ENCODE peak calls at places on chromosomes 12 and 14, in six cellular contexts. I, B, X, M, W and R are unnamed samples. For H3K4me1 and H3K9me2, the result is how much of the 10 kb centered on the place peaks cover.

GRCh38 chr14:104211242-104211641 is 72.9 kb downstream of the KIF26A start:
- DNase-seq in I (no peak), B (no peak), X (no peak), M (no peak), W (no peak), R (no peak)

GRCh38 chr12:4270016-4270669 is 3.4 kb upstream of the CCND2 start:
- DNase-seq in I (peak), B (no peak), X (peak), M (no peak), W (no peak), R (no peak)

GRCh38 chr14:103207038-103207403 is 83.8 kb downstream of the TNFAIP2 start:
- DNase-seq in I (peak), B (peak), X (no peak), M (no peak), W (peak), R (peak)

GRCh38 chr12:80205960-80206359 is 106.6 kb downstream of the OTOGL start:
- DNase-seq in I (no peak), B (no peak), X (no peak), M (no peak), W (no peak), R (no peak)

GRCh38 chr12:86081798-86082197 is 174.4 kb downstream of the MGAT4C start:
- DNase-seq in I (no peak), B (no peak), X (no peak), M (no peak), W (no peak), R (no peak)

GRCh38 chr14:36519431-36520321 is at the start of gene NKX2-1:
- DNase-seq in I (peak), B (no peak), X (no peak), M (no peak), W (no peak), R (no peak)

GRCh38 chr12:32419520-32419960 is 20.2 kb downstream of the FGD4 start:
- DNase-seq in I (no peak), B (no peak), X (no peak), M (no peak), W (peak), R (no peak)

GRCh38 chr14:84826349-84826748 is 703.6 kb upstream of the FLRT2 start:
- DNase-seq in I (no peak), B (no peak), X (no peak), M (no peak), W (peak), R (no peak)

GRCh38 chr14:97726661-97727060 is 929.5 kb downstream of the VRK1 start:
- DNase-seq in I (no peak), B (no peak), X (no peak), M (no peak), W (no peak), R (no peak)

GRCh38 chr12:106865685-106866084 is 90.0 kb upstream of the TMEM263 start:
- DNase-seq in I (peak), B (no peak), X (no peak), M (no peak), W (no peak), R (no peak)

GRCh38 chr14:56555921-56556570 is 23.6 kb upstream of the TMEM260 start:
- DNase-seq in I (peak), B (peak), X (peak), M (peak), W (peak), R (no peak)

GRCh38 chr14:90849787-90850444 is 33.7 kb upstream of the TTC7B start:
- DNase-seq in I (no peak), B (no peak), X (no peak), M (no peak), W (no peak), R (no peak)

GRCh38 chr14:37194698-37195097 is 3.0 kb upstream of the MIPOL1 start:
- DNase-seq in I (no peak), B (no peak), X (no peak), M (no peak), W (no peak), R (no peak)

GRCh38 chr14:58238252-58239247 is 6.1 kb upstream of the PSMA3 start:
- DNase-seq in I (peak), B (peak), X (no peak), M (no peak), W (peak), R (no peak)

GRCh38 chr12:128829870-128830504 is 6.2 kb upstream of the SLC15A4 start:
- DNase-seq in I (no peak), B (no peak), X (peak), M (no peak), W (no peak), R (no peak)

GRCh38 chr14:32254952-32255679 is 52.0 kb upstream of the RNU6-8 start:
- DNase-seq in I (peak), B (peak), X (peak), M (peak), W (peak), R (peak)

GRCh38 chr14:96040836-96041371 is 1.7 kb downstream of the C14orf132 start:
- DNase-seq in I (no peak), B (peak), X (no peak), M (no peak), W (peak), R (no peak)

GRCh38 chr12:6946033-6946919 is 2.5 kb downstream of the C12orf57 start:
- DNase-seq in I (peak), B (peak), X (peak), M (peak), W (no peak), R (peak)

GRCh38 chr12:118607831-118608230 is 231.5 kb downstream of the SUDS3 start:
- DNase-seq in I (no peak), B (no peak), X (no peak), M (no peak), W (no peak), R (no peak)

GRCh38 chr14:61551419-61551818 is 143.9 kb upstream of the HIF1A start:
- DNase-seq in I (no peak), B (no peak), X (no peak), M (no peak), W (no peak), R (no peak)

GRCh38 chr14:61556455-61556854 is 138.9 kb upstream of the HIF1A start:
- DNase-seq in I (no peak), B (no peak), X (no peak), M (no peak), W (no peak), R (no peak)

GRCh38 chr14:61552196-61552595 is 143.1 kb upstream of the HIF1A start:
- DNase-seq in I (no peak), B (no peak), X (no peak), M (no peak), W (no peak), R (no peak)

GRCh38 chr14:61555056-61555838 is 140.1 kb upstream of the HIF1A start:
- DNase-seq in I (no peak), B (no peak), X (no peak), M (no peak), W (peak), R (no peak)

DNA sequence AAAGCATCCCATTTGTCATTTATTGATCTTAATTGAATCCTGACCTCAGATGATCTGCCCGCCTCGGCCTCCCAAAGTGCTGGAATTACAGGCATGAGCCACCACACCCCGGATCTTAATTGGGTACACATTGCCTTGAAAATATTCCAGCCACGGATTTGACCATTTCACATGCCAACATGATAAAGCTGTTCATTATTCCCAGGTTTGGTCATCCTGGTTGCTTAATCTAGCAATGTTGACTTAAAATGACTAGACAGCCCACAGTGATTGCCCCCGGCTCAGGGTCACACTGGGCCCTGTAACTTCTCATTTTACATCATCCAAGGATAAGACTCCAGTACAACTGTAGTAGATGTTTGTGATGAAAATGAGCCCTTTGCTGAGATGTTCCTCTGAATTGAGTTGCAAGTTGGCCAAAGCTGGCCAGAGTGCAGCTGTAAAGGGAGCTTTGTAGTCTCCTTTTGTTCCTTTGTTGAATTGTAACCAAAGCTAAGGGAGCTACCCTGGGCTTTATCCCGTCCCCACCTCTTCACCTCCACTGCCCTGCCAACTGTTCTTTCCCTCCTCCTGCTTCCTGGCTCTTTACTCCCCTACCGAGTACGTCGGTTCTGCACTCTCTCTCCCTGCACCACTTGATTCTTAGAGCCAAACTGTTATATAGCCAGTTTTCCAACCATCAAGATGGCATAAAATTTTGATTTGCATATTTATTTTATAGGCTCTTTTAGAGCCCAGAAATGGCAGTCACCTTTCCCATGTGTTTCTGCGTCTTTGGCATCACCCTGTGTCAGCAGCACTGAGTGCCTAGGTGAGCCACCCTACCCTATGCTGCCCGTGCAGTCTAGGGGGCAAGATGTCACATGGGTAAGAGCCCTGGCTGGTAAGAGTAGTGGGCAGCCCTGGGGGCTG is 141.3 kb upstream of the HIF1A start:
- DNase-seq in I (no peak), B (peak), X (no peak), M (no peak), W (peak), R (peak)
- H3K27ac ChIP-seq in I (no peak), B (peak), X (no peak), M (no peak), W (peak), R (peak)

GRCh38 chr12:53205747-53206146 is 1.3 kb downstream of the ITGB7 start:
- DNase-seq in I (no peak), B (no peak), X (peak), M (no peak), W (peak), R (peak)
- H3K4me1 ChIP-seq in I (under half), B (under half), X (under half), M (under half), W (under half), R (under half)

GRCh38 chr14:81637639-81638038 is 104.0 kb upstream of the SEL1L start:
- DNase-seq in I (no peak), B (no peak), X (no peak), M (no peak), W (no peak), R (no peak)

GRCh38 chr14:81633496-81633895 is 99.8 kb upstream of the SEL1L start:
- DNase-seq in I (no peak), B (no peak), X (no peak), M (no peak), W (no peak), R (no peak)

DNA sequence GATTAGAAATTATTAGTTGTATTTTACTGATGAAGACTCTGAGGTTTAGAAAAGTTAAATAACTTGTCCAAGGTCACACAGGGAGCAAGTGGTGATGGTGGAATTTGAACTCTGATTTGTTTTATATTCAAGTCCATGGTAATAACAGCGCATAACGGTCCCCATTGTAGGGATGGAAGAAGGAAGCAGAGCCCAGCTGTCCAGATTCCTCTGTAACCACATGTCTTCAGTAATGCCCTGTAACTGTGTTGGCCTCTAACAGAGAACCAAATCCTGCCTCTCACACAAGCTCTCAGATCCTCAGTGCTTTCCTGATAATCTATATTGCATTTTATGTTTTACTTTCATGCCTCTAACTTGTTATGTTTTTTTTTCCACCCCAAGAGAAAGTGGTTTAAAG is 105.0 kb upstream of the SEL1L start:
- DNase-seq in I (no peak), B (no peak), X (no peak), M (no peak), W (no peak), R (no peak)
- H3K9me2 ChIP-seq in I (under half), B (under half), X (under half), M (under half), W (under half), R (under half)

GRCh38 chr12:50088577-50089335 is 3.6 kb downstream of the SMARCD1 start:
- DNase-seq in I (peak), B (peak), X (peak), M (peak), W (peak), R (peak)

GRCh38 chr12:50087995-50088394 is 2.9 kb downstream of the SMARCD1 start:
- DNase-seq in I (no peak), B (no peak), X (no peak), M (no peak), W (peak), R (no peak)

GRCh38 chr12:50087159-50087558 is 2.0 kb downstream of the SMARCD1 start:
- DNase-seq in I (no peak), B (no peak), X (no peak), M (no peak), W (no peak), R (no peak)

GRCh38 chr12:50089730-50090129 is 4.6 kb downstream of the SMARCD1 start:
- DNase-seq in I (no peak), B (no peak), X (no peak), M (no peak), W (no peak), R (no peak)

GRCh38 chr12:50090391-50090790 is 5.2 kb downstream of the SMARCD1 start:
- DNase-seq in I (no peak), B (no peak), X (no peak), M (no peak), W (no peak), R (no peak)
- H3K27ac ChIP-seq in I (no peak), B (no peak), X (no peak), M (no peak), W (no peak), R (no peak)

GRCh38 chr14:73777420-73777819 is 63.2 kb upstream of the PNMA1 start:
- DNase-seq in I (no peak), B (no peak), X (no peak), M (no peak), W (no peak), R (no peak)
- H3K4me1 ChIP-seq in I (under half), B (under half), X (under half), M (under half), W (under half), R (under half)

GRCh38 chr14:67268456-67269115 is 27.4 kb downstream of the PALS1 start:
- DNase-seq in I (peak), B (peak), X (no peak), M (no peak), W (no peak), R (no peak)
- H3K9me2 ChIP-seq in I (under half), B (under half), X (under half), M (under half), W (under half), R (under half)

GRCh38 chr14:64213853-64214570 is 80.2 kb downstream of the ESR2 start:
- DNase-seq in I (no peak), B (no peak), X (no peak), M (no peak), W (no peak), R (no peak)

GRCh38 chr14:64215274-64215673 is 78.9 kb downstream of the ESR2 start:
- DNase-seq in I (no peak), B (no peak), X (no peak), M (no peak), W (no peak), R (no peak)

GRCh38 chr14:64210211-64210610 is 84.0 kb downstream of the ESR2 start:
- DNase-seq in I (no peak), B (no peak), X (no peak), M (no peak), W (no peak), R (no peak)

GRCh38 chr14:64212666-64213065 is 81.5 kb downstream of the ESR2 start:
- DNase-seq in I (no peak), B (no peak), X (no peak), M (no peak), W (no peak), R (no peak)

GRCh38 chr14:64213079-64213478 is 81.1 kb downstream of the ESR2 start:
- DNase-seq in I (no peak), B (peak), X (no peak), M (no peak), W (peak), R (no peak)
- H3K27ac ChIP-seq in I (no peak), B (peak), X (no peak), M (no peak), W (no peak), R (no peak)